ENCODE peak calls at places on chromosomes 6 and 20, in ten cellular contexts. E is HS-27A; A is stimulated activated CD4-positive, alpha-beta T cell treated with anti-CD3 and anti-CD28 coated beads, Interleukin-1b, Interleukin-23, amount 100 ng/mL, for 1 hour; S is COR-L47; X is NCI-H774; P is heart right ventricle; N is stimulated activated CD8-positive, alpha-beta memory T cell treated with anti-CD3 and anti-CD28 coated beads, Interleukin-12 subunit alpha, Interleukin-12 subunit beta, amount 100 ng/mL, for 1 hour; Y is GM04504; Z is prostate gland; K is cardiac muscle cell. G is an unnamed sample.

GRCh38 chr6:128156315-128157111 is 255.7 kb upstream of the THEMIS start:
- DNase-seq in E (no peak), A (no peak), S (no peak), X (no peak), P (no peak), N (no peak), Y (no peak), Z (no peak), K (no peak), G (no peak)

GRCh38 chr6:164042212-164042611 is 627.7 kb downstream of the QKI start:
- DNase-seq in E (no peak), A (no peak), S (no peak), X (no peak), P (no peak), N (no peak), Y (no peak), Z (no peak), K (no peak), G (no peak)

GRCh38 chr6:37324131-37325033 is 29.4 kb upstream of the RNF8 start:
- DNase-seq in E (peak), A (no peak), S (no peak), X (no peak), P (no peak), N (no peak), Y (no peak), Z (no peak), K (no peak), G (no peak)

GRCh38 chr6:129575378-129576118 is 134.4 kb downstream of the ARHGAP18 start:
- DNase-seq in E (peak), A (no peak), S (peak), X (no peak), P (no peak), N (no peak), Y (peak), Z (peak), K (peak), G (no peak)

GRCh38 chr20:1277529-1278322 is 11.6 kb downstream of the SNPH start:
- DNase-seq in E (no peak), A (no peak), S (no peak), X (no peak), P (no peak), N (no peak), Y (no peak), Z (no peak), K (no peak), G (no peak)

GRCh38 chr6:3277251-3277650 is 18.5 kb downstream of the PSMG4 start:
- DNase-seq in E (no peak), A (no peak), S (no peak), X (no peak), P (no peak), N (no peak), Y (peak), Z (no peak), K (no peak), G (no peak)

GRCh38 chr20:44068311-44068710 is 118.7 kb downstream of the JPH2 start:
- DNase-seq in E (no peak), A (no peak), S (no peak), X (no peak), P (no peak), N (no peak), Y (no peak), Z (no peak), K (no peak), G (no peak)

GRCh38 chr20:49188101-49188784 is at the start of gene STAU1:
- DNase-seq in E (peak), A (peak), S (peak), X (peak), P (peak), N (peak), Y (peak), Z (peak), K (peak), G (peak)

GRCh38 chr20:49460916-49461315 is 21.6 kb downstream of the KCNB1 start:
- DNase-seq in E (no peak), A (no peak), S (peak), X (no peak), P (no peak), N (no peak), Y (no peak), Z (no peak), K (no peak), G (peak)

GRCh38 chr6:44096615-44097014 is 30.6 kb downstream of the MRPL14 start:
- DNase-seq in E (no peak), A (peak), S (peak), X (peak), P (peak), N (peak), Y (peak), Z (peak), K (peak), G (no peak)

GRCh38 chr6:130152908-130153510 is 69.7 kb downstream of the SAMD3 start:
- DNase-seq in E (no peak), A (no peak), S (no peak), X (no peak), P (no peak), N (no peak), Y (no peak), Z (no peak), K (no peak), G (no peak)

GRCh38 chr20:57322476-57322875 is 7.1 kb upstream of the SPO11 start:
- DNase-seq in E (no peak), A (no peak), S (no peak), X (no peak), P (no peak), N (no peak), Y (no peak), Z (no peak), K (no peak), G (no peak)

GRCh38 chr6:116536216-116536621 is 9.3 kb downstream of the TRAPPC3L start:
- DNase-seq in E (no peak), A (no peak), S (peak), X (peak), P (no peak), N (no peak), Y (peak), Z (peak), K (peak), G (peak)

GRCh38 chr20:33071198-33071597 is 8.2 kb upstream of the BPIFB4 start:
- DNase-seq in E (no peak), A (no peak), S (no peak), X (no peak), P (no peak), N (no peak), Y (no peak), Z (no peak), K (no peak), G (no peak)

GRCh38 chr6:32796848-32797776 is 19.7 kb downstream of the HLA-DOB start:
- DNase-seq in E (no peak), A (peak), S (peak), X (peak), P (peak), N (peak), Y (peak), Z (peak), K (peak), G (no peak)

GRCh38 chr6:40359808-40360207 is 227.4 kb downstream of the LRFN2 start:
- DNase-seq in E (no peak), A (no peak), S (peak), X (no peak), P (no peak), N (no peak), Y (no peak), Z (no peak), K (no peak), G (no peak)

GRCh38 chr6:89999154-89999553 is 104.9 kb downstream of the GJA10 start:
- DNase-seq in E (no peak), A (no peak), S (peak), X (peak), P (peak), N (no peak), Y (no peak), Z (no peak), K (no peak), G (peak)

GRCh38 chr6:16198061-16198705 is 40.2 kb upstream of the GMPR start:
- DNase-seq in E (no peak), A (no peak), S (no peak), X (no peak), P (no peak), N (no peak), Y (no peak), Z (no peak), K (no peak), G (no peak)

GRCh38 chr6:25919657-25920056 is 10.8 kb downstream of the SLC17A2 start:
- DNase-seq in E (no peak), A (no peak), S (no peak), X (no peak), P (no peak), N (no peak), Y (no peak), Z (no peak), K (no peak), G (no peak)

GRCh38 chr20:43538855-43539700 is 19.7 kb upstream of the SGK2 start:
- DNase-seq in E (no peak), A (no peak), S (no peak), X (no peak), P (no peak), N (no peak), Y (no peak), Z (no peak), K (no peak), G (no peak)

GRCh38 chr6:127641905-127642304 is 64.9 kb downstream of the C6orf58 start:
- DNase-seq in E (no peak), A (no peak), S (no peak), X (peak), P (no peak), N (no peak), Y (no peak), Z (no peak), K (peak), G (no peak)

GRCh38 chr20:35742741-35743523 is 872 bp upstream of the RBM39 start:
- DNase-seq in E (no peak), A (no peak), S (peak), X (peak), P (no peak), N (no peak), Y (no peak), Z (no peak), K (peak), G (no peak)

GRCh38 chr6:84074988-84075781 is 41.6 kb downstream of the MRAP2 start:
- DNase-seq in E (no peak), A (no peak), S (no peak), X (no peak), P (no peak), N (no peak), Y (no peak), Z (no peak), K (no peak), G (peak)

GRCh38 chr6:18226451-18226850 is 37.9 kb downstream of the DEK start:
- DNase-seq in E (no peak), A (no peak), S (no peak), X (no peak), P (no peak), N (no peak), Y (peak), Z (no peak), K (no peak), G (no peak)

GRCh38 chr6:73367761-73368355 is 1.8 kb downstream of the OOEP start:
- DNase-seq in E (no peak), A (no peak), S (no peak), X (no peak), P (no peak), N (no peak), Y (no peak), Z (no peak), K (no peak), G (no peak)

GRCh38 chr20:55054443-55054842 is 579.0 kb downstream of the DOK5 start:
- DNase-seq in E (no peak), A (no peak), S (no peak), X (no peak), P (no peak), N (no peak), Y (no peak), Z (no peak), K (no peak), G (peak)